ENCODE peak calls at places on chromosomes 6 and 20, in seven cellular contexts. Z, D, C, V, Y, A and K are unnamed samples.

GRCh38 chr20:25032478-25033183 is 25.3 kb downstream of the ACSS1 start:
- DNase-seq in Y (no peak), D (no peak), Z (no peak), C (no peak), A (no peak), V (peak; percentile 71), K (peak; percentile 6)

GRCh38 chr6:39377530-39377929 is 55.0 kb upstream of the KCNK16 start:
- DNase-seq in D (no peak), A (no peak), Z (peak; percentile 53), Y (peak; percentile 79), V (peak; percentile 28), C (peak; percentile 57), K (peak; percentile 76)

GRCh38 chr6:70371454-70372105 is 41.7 kb upstream of the FAM135A start:
- DNase-seq in V (no peak), C (no peak), D (peak; percentile 54), Y (peak; percentile 57), Z (peak; percentile 68), A (no peak), K (peak; percentile 74)

GRCh38 chr6:74557236-74557635 is 648.6 kb downstream of the COL12A1 start:
- DNase-seq in C (no peak), A (no peak), V (no peak), D (no peak), Z (no peak), Y (no peak), K (no peak)

GRCh38 chr20:38085031-38085430 is 51.5 kb downstream of the RPRD1B start:
- DNase-seq in V (no peak), C (no peak), A (no peak), D (no peak), Y (no peak), Z (no peak), K (no peak)

GRCh38 chr20:47972916-47973309 is 187.6 kb upstream of the SULF2 start:
- DNase-seq in Z (no peak), V (no peak), Y (no peak), C (no peak), D (no peak), A (no peak), K (no peak)

GRCh38 chr6:93849857-93850256 is 430.5 kb upstream of the EPHA7 start:
- DNase-seq in D (no peak), V (no peak), Z (no peak), C (no peak), A (no peak), Y (peak; percentile 4), K (peak; percentile 46)

GRCh38 chr6:110331816-110332215 is 26.3 kb downstream of the METTL24 start:
- DNase-seq in A (no peak), Y (no peak), C (no peak), V (no peak), D (no peak), Z (no peak), K (no peak)

GRCh38 chr6:3455121-3455489 is 1.7 kb downstream of the SLC22A23 start:
- DNase-seq in Z (no peak), C (no peak), A (no peak), D (no peak), V (no peak), Y (no peak), K (no peak)

GRCh38 chr20:45340236-45340847 is 7.9 kb downstream of the SDC4 start:
- DNase-seq in C (no peak), Y (no peak), D (no peak), Z (peak; percentile 39), V (peak; percentile 46), A (no peak), K (no peak)

GRCh38 chr6:134706806-134707205 is 243.1 kb downstream of the ALDH8A1 start:
- DNase-seq in C (no peak), V (no peak), Z (no peak), Y (no peak), A (no peak), D (no peak), K (no peak)

GRCh38 chr6:169863149-169863525 is 111.7 kb downstream of the ERMARD start:
- DNase-seq in A (no peak), D (no peak), V (no peak), Y (no peak), Z (no peak), C (peak; percentile 12), K (no peak)

GRCh38 chr6:132937466-132937906 is 123.1 kb downstream of the RPS12 start:
- DNase-seq in Y (no peak), C (no peak), D (no peak), V (no peak), A (no peak), Z (peak; percentile 70), K (peak; percentile 53)

GRCh38 chr6:144756469-144756868 is 471.3 kb downstream of the UTRN start:
- DNase-seq in Y (no peak), A (no peak), V (no peak), Z (no peak), D (no peak), C (no peak), K (no peak)

GRCh38 chr20:32513031-32513866 is 71.9 kb downstream of the NOL4L start:
- DNase-seq in Z (no peak), Y (no peak), V (no peak), A (no peak), C (no peak), D (no peak), K (no peak)

GRCh38 chr6:1901556-1901955 is 291.8 kb downstream of the FOXC1 start:
- DNase-seq in D (peak; percentile 10), C (no peak), V (no peak), A (no peak), Z (no peak), Y (no peak), K (peak; percentile 40)

GRCh38 chr20:54711061-54711460 is 235.7 kb downstream of the DOK5 start:
- DNase-seq in Z (no peak), C (no peak), Y (no peak), D (no peak), V (no peak), A (no peak), K (no peak)

GRCh38 chr6:145323652-145324051 is 411.7 kb downstream of the EPM2A start:
- DNase-seq in Z (no peak), D (no peak), A (no peak), V (no peak), Y (no peak), C (no peak), K (no peak)

GRCh38 chr20:48578397-48579098 is 249.3 kb downstream of the PREX1 start:
- DNase-seq in A (no peak), D (no peak), Y (no peak), C (no peak), V (no peak), Z (no peak), K (no peak)

GRCh38 chr20:6558361-6558760 is 209.1 kb upstream of the BMP2 start:
- DNase-seq in A (no peak), C (no peak), Y (no peak), D (no peak), Z (no peak), V (no peak), K (no peak)

GRCh38 chr6:167094436-167094819 is 28.5 kb upstream of the CCR6 start:
- DNase-seq in Z (peak; percentile 21), A (no peak), V (no peak), D (no peak), C (no peak), Y (no peak), K (no peak)

DNA sequence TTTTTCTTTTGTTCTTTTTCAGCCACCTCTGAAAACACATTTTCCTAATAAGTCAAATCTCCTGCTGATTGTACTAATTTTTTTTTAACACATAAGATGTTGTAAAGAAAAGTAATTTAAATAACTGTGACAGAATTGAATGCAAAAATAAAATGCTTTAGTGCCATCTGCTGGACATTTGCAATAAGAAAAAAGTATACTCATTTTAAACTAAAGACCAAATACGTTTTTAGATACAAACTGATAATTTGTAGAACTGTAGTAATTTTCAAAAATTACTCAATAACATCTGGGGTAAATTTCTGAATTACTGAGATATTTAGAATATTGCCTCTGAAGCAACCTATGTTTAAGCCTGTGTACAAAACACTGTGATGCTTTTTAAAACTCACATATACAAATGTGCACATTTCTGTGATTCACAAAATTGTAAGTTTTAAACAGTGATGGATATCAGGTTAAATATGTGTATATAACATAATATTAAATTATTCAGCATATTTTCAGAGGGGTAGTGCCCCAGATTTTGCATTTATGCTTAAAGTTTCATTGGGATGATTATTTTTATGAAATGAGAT is 198.7 kb downstream of the RIMS1 start:
- DNase-seq in Z (peak; percentile 16), D (no peak), C (no peak), V (no peak), Y (peak; percentile 23), A (no peak), K (peak; percentile 40)
- TF ChIP-seq CTCF in Z (peak; percentile 48), D (peak; percentile 48), C (peak; percentile 53), V (peak; percentile 60), Y (peak; percentile 5), A (peak; percentile 57), K (peak; percentile 21)

DNA sequence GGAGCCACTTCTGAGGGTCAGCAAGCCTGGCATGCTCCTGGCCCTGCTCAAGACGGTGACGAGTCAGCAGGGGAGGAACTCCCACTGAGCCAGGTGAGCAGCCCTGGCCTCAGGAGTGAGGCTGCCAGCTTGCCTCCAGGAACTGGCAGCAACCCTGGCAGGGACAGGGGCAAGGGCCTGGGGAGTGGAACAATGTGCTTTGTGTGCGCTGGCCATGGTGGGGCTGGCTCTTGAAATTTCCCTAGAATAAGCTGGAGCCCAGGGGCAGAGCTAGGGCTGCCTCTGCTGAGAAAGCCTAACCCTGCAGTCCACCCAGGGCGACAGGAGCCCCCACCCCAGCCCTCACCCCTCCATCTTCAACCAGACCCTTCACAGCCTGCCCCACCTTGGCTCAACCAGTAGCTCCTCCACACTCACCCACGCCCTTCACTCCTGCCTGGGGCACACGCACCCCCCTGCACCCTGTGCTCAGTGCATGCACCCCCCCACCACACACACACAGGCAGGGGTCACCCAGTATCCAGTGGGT is 88.0 kb downstream of the MRPL14 start:
- DNase-seq in A (peak; percentile 51), D (no peak), Z (no peak), C (peak; percentile 8), V (no peak), Y (no peak), K (no peak)
- H3K4me3 ChIP-seq in A (no peak overlapping the region), D (no peak overlapping the region), Z (no peak overlapping the region), C (no peak overlapping the region), V (no peak overlapping the region), Y (no peak overlapping the region), K (no peak overlapping the region)

DNA sequence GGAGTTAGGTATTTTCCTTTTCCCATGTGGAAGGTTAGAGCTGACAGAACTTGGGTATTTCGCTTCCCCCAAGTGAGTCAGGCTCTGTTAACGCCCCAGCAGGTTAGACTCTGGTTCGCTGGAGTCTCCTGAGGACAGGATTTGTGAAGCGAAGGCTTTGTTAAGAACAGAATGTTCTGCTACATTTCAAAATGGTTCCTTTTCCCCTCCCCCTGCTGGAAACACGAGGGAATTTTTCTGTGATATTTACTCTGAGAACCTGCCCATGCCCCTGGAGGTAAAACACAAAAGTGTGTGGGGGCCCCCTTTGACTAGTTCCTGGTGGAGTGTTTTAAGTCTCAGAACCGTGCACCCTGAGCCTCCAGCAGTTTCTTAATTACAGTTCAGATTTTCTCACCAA is 731.4 kb upstream of the CITED2 start:
- DNase-seq in D (no peak), Z (no peak), C (no peak), Y (no peak), V (no peak), A (no peak), K (peak; percentile 27)
- TF ChIP-seq CTCF in D (peak; percentile 39), Z (peak; percentile 28), C (no peak), Y (peak; percentile 38), V (peak; percentile 35), A (no peak), K (peak; percentile 29)

DNA sequence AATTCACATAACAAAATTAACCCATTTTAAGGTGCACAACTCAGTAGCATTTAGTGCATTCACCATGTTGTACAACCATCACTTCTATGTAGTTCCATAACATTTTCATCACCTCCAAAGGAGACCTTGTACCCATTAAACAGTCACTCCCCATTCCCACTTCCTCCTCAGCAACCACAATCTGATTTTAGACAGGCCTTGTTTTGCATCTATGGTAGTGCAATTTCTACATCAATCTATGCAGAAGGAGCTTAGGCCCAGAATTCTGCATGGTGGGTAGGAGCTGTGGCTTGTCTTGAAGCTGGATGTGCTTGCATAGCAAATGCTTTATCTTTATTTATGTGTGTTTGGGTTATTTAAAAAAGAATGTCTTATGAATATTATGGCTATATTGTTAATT is 13.5 kb upstream of the HLA-DQA1 start:
- DNase-seq in C (no peak), V (no peak), D (no peak), Z (no peak), A (no peak), Y (no peak), K (no peak)
- H3K4me3 ChIP-seq in C (no peak overlapping the region), V (no peak overlapping the region), D (no peak overlapping the region), Z (no peak overlapping the region), A (no peak overlapping the region), Y (no peak overlapping the region), K (no peak overlapping the region)